ENCODE peak calls at places on chromosomes 6 and 20, in eight cellular contexts. A is hepatocyte, C is AG09319, T is transverse colon, X is H9, W is sigmoid colon, L is WTC11, G is lower lobe of right lung. D is an unnamed sample.

GRCh38 chr6:117483004-117483644 is 650 bp downstream of the DCBLD1 start:
- DNase-seq in L (peak), A (peak), X (peak), C (no peak), T (peak), G (peak), W (peak), D (peak)

GRCh38 chr20:1322511-1323245 is 6.3 kb downstream of the SDCBP2 start:
- DNase-seq in T (peak), W (peak), C (peak), A (peak), X (no peak), G (no peak), L (no peak), D (no peak)

GRCh38 chr6:30793521-30794194 is 49.3 kb upstream of the IER3 start:
- DNase-seq in A (no peak), G (no peak), L (no peak), X (no peak), C (no peak), T (no peak), W (no peak), D (no peak)

GRCh38 chr6:168118935-168119334 is 39.9 kb upstream of the FRMD1 start:
- DNase-seq in G (no peak), A (no peak), T (no peak), C (no peak), X (peak), W (peak), L (no peak), D (no peak)

GRCh38 chr6:160400426-160400825 is 52.2 kb downstream of the SLC22A3 start:
- DNase-seq in G (no peak), A (no peak), W (no peak), T (no peak), X (no peak), C (no peak), L (no peak), D (peak)

GRCh38 chr6:142902636-142903053 is 42.3 kb downstream of the HIVEP2 start:
- DNase-seq in A (peak), X (no peak), W (peak), G (peak), T (peak), C (peak), L (no peak), D (peak)

GRCh38 chr20:50409495-50409894 is 100.7 kb upstream of the PTPN1 start:
- DNase-seq in L (no peak), W (peak), X (no peak), A (peak), C (no peak), T (no peak), G (no peak), D (no peak)

GRCh38 chr6:74368746-74369145 is 672.7 kb downstream of the CD109 start:
- DNase-seq in T (no peak), A (no peak), X (no peak), G (no peak), W (no peak), L (no peak), C (no peak), D (no peak)

GRCh38 chr6:139271056-139271455 is 20.7 kb downstream of the TXLNB start:
- DNase-seq in W (no peak), A (no peak), L (no peak), G (no peak), C (no peak), T (peak), X (no peak), D (no peak)

GRCh38 chr6:30885481-30885998 is 1.2 kb downstream of the DDR1 start:
- DNase-seq in G (no peak), X (peak), T (peak), C (no peak), L (no peak), A (peak), W (no peak), D (no peak)

GRCh38 chr20:23125625-23126191 is 39.6 kb upstream of the CD93 start:
- DNase-seq in G (peak), T (peak), A (peak), X (no peak), W (peak), C (no peak), L (no peak), D (no peak)

GRCh38 chr6:3789018-3789895 is 37.7 kb upstream of the PXDC1 start:
- DNase-seq in L (no peak), G (no peak), C (no peak), W (no peak), A (peak), X (no peak), T (no peak), D (no peak)

GRCh38 chr6:30544666-30545272 is 11.5 kb downstream of the GNL1 start:
- DNase-seq in L (no peak), T (no peak), W (no peak), G (no peak), A (peak), X (no peak), C (no peak), D (peak)

GRCh38 chr6:30882764-30883475 is 1.4 kb upstream of the DDR1 start:
- DNase-seq in W (no peak), L (peak), T (peak), G (peak), A (peak), X (peak), C (no peak), D (peak)

GRCh38 chr6:142827356-142827755 is 117.6 kb downstream of the HIVEP2 start:
- DNase-seq in T (peak), A (no peak), C (no peak), W (no peak), X (no peak), G (peak), L (no peak), D (no peak)

GRCh38 chr6:36660771-36661471 is 17.6 kb upstream of the CDKN1A start:
- DNase-seq in W (peak), X (peak), C (no peak), L (peak), G (peak), A (peak), T (peak), D (no peak)

GRCh38 chr6:16818992-16819626 is 57.8 kb upstream of the ATXN1 start:
- DNase-seq in L (no peak), T (no peak), W (no peak), C (no peak), A (no peak), X (no peak), G (no peak), D (no peak)

GRCh38 chr6:144110210-144110609 is 14.8 kb upstream of the SF3B5 start:
- DNase-seq in T (no peak), G (no peak), C (no peak), W (no peak), L (no peak), X (no peak), A (no peak), D (no peak)

GRCh38 chr6:128474481-128474880 is 45.9 kb downstream of the PTPRK start:
- DNase-seq in L (no peak), C (no peak), A (no peak), G (no peak), X (no peak), W (no peak), T (no peak), D (no peak)

GRCh38 chr6:30450908-30451818 is 38.1 kb upstream of the HLA-E start:
- DNase-seq in L (peak), C (no peak), G (peak), W (peak), X (peak), T (peak), A (peak), D (peak)

GRCh38 chr6:40039042-40039441 is 104.8 kb upstream of the MOCS1 start:
- DNase-seq in C (no peak), L (no peak), G (no peak), X (no peak), A (no peak), W (no peak), T (no peak), D (no peak)

GRCh38 chr20:23399568-23400241 is 21.6 kb downstream of the NAPB start:
- DNase-seq in G (no peak), C (no peak), L (no peak), T (no peak), W (no peak), X (no peak), A (no peak), D (peak)

GRCh38 chr6:165890404-165890735 is 227.3 kb upstream of the PDE10A start:
- DNase-seq in A (no peak), W (no peak), C (no peak), X (no peak), G (no peak), T (no peak), L (no peak), D (no peak)

GRCh38 chr6:53547815-53548496 is 3.1 kb upstream of the GCLC start:
- DNase-seq in T (peak), W (peak), C (peak), L (peak), X (peak), A (peak), G (peak), D (peak)
- TF ChIP-seq CTCF in T (no peak), W (no peak), C (peak), L (no peak), X (no peak), A (no peak), G (peak), D (no peak)

DNA sequence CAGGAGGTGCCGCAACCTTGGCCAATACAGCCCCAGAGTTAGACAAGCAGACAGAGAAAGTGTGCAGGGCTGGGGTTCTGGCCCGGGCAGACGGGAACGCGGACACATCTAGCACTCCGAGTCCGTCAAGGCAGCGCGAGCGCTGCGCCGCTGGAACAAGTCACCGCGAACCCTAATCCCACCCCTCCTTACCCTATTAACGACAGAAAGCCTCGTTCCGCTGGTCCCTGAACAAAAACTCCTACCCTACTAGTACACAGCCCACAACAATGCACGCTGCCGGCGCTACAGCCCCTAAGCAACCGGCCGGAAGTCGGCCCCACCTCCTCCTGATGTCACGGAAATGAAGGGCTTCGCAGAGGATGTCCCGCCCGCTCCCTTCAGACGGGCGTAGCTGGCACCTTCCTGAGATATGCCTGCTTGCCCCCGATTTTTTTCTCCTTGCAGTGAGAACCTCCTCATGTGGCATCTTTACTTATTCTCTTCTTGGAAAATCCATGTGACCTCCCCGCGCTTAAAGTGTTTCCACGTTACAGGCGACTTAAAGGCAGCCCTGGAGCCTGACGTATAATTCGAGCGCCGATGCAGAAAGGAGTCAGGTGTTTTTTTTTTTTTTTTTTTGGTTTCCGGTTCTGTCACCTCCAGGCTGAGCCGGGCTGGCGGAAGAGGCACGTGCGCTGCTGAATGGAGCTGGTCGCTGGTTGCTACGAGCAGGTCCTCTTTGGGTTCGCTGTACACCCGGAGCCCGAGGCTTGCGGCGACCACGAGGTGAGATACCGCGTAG is at the start of the genes C6orf52 and PAK1IP1:
- DNase-seq in X (peak), G (peak), W (peak), T (peak), C (peak), L (peak), A (peak), D (peak)
- TF ChIP-seq CTCF in X (no peak), G (no peak), W (no peak), T (no peak), C (no peak), L (no peak), A (no peak), D (no peak)

DNA sequence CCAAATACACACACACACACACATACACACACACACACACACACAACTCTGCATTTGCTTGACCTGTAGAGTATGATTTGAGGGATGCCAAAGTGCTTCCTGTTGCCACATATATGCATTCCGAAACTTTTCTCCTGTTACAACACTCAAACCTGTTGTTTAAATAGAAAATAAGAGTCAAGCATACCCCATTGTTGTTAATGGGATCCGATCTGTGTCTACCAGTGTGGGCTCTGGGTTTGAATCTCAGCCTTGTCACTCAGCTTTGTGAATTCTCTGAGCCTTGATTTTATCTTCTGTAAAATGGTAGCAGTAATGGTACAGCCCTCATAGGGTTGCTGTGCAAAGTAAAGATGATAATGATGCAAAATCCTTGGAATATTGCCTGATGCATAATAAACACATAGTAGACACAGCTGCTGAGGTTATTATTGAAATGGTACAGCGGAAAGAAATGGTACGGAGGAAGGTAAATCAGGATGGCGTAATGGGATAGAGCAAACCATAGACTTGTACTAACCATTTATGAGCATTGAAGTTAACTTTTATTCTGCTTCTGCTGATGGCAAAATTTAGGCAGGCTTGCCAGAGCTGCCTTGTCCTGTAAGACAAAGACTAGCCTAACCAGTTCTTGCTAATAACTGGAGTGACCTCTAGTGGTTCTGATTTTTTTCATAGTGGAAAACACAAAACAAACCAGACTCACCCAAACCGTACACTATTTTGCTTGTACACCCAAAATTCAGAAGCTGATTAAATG is 113.4 kb upstream of the PHACTR1 start:
- DNase-seq in X (no peak), A (peak), T (peak), G (no peak), W (no peak), C (peak), L (no peak), D (no peak)
- TF ChIP-seq CTCF in X (peak), A (peak), T (peak), G (peak), W (peak), C (peak), L (no peak), D (no peak)

DNA sequence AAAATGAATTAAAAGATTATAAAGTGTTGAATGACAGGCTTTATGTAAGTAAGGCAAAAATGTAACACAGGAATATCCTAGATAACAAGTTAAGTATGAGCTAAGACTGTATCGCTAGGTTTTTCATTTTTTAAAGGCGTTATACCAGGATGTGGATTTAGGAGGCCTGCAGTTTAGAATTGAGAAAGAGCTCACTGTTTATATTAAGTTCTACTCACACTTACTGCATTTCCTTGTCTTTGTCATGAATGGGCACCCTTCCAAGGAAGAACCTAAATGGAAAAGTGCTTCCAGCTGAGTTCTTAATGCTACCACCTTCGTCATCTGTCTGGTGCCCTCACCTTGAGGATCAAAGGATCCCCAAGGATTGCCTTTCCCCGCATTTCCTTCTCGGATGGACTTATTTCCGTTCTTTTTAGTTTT is 148.7 kb downstream of the SOX4 start:
- DNase-seq in C (peak), X (peak), L (no peak), T (no peak), A (peak), W (no peak), G (no peak), D (no peak)
- TF ChIP-seq CTCF in C (no peak), X (no peak), L (no peak), T (no peak), A (no peak), W (no peak), G (no peak), D (no peak)

GRCh38 chr6:101386982-101387381 is 6.5 kb upstream of the GRIK2 start:
- DNase-seq in C (no peak), X (peak), W (no peak), L (no peak), A (no peak), T (no peak), G (no peak), D (no peak)
- TF ChIP-seq CTCF in C (no peak), X (peak), W (no peak), L (no peak), A (peak), T (no peak), G (no peak), D (no peak)

GRCh38 chr20:18904624-18905023 is 91.0 kb downstream of the SCP2D1 start:
- DNase-seq in T (peak), A (peak), G (no peak), X (no peak), L (peak), W (no peak), C (no peak), D (no peak)
- TF ChIP-seq CTCF in T (peak), A (peak), G (no peak), X (peak), L (no peak), W (peak), C (no peak), D (no peak)

GRCh38 chr20:62705626-62706025 is 3.0 kb upstream of the NTSR1 start:
- DNase-seq in T (no peak), X (no peak), L (no peak), G (no peak), C (no peak), A (no peak), W (no peak), D (no peak)

GRCh38 chr20:62703853-62704228 is 4.8 kb upstream of the NTSR1 start:
- DNase-seq in W (no peak), G (no peak), T (no peak), X (no peak), L (no peak), C (no peak), A (no peak), D (no peak)

GRCh38 chr20:62702886-62703852 is 5.5 kb upstream of the NTSR1 start:
- DNase-seq in X (no peak), T (no peak), W (peak), G (no peak), L (no peak), A (peak), C (peak), D (peak)

GRCh38 chr20:62706344-62706743 is 2.3 kb upstream of the NTSR1 start:
- DNase-seq in G (no peak), L (no peak), W (no peak), C (no peak), A (no peak), X (no peak), T (no peak), D (no peak)

GRCh38 chr20:62704341-62704948 is 4.2 kb upstream of the NTSR1 start:
- DNase-seq in G (peak), W (peak), X (no peak), A (peak), L (no peak), C (peak), T (peak), D (no peak)
- TF ChIP-seq CTCF in G (no peak), W (no peak), X (no peak), A (no peak), L (no peak), C (peak), T (no peak), D (no peak)

DNA sequence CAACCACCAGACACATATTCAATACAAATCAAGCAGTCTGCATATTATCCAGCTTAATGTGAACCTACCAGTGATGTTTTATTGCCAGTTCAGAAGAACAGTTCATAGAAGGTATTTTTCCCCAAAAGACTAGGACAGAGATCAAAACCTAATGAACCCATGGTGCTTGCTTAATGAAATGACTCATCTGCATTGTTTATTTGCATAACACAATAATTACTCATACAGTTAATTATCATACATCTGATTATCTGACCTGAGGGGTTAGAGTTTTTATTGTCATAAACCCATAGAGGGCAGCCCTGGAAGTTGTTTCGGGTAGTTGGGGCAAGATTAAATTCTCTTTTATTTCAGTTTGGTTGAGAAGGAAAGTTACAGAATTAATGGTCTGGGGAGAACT is 830.9 kb downstream of the TFAP2A start:
- DNase-seq in W (no peak), C (no peak), T (no peak), A (no peak), G (no peak), X (no peak), L (no peak), D (no peak)
- TF ChIP-seq CTCF in W (no peak), C (no peak), T (no peak), A (no peak), G (no peak), X (no peak), L (no peak), D (no peak)

GRCh38 chr6:43171284-43172126 is 436 bp downstream of the SRF start:
- DNase-seq in C (no peak), W (no peak), T (peak), G (no peak), X (no peak), L (peak), A (peak), D (peak)
- TF ChIP-seq CTCF in C (peak), W (peak), T (peak), G (peak), X (peak), L (peak), A (peak), D (peak)

DNA sequence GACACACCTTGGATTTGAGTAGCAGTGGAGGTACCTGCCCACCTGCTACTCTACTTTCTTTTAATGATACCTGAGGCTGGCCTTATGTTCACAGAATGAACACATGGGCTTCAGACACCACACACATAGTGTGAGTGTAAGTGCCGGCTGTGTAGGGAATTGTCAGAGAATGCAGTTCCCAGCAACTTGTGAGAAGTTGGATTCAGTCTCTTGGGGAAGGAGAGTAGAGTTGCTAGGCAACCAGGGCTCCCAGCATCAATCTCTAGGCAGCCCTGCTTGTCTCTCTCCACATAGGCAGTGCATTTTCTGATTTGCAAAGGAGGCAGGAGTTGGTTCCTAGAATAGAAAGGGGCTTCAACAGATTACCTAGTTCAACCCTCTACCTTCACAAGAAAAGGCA is 74.1 kb downstream of the BFSP1 start:
- DNase-seq in L (no peak), X (no peak), T (no peak), C (no peak), A (no peak), W (no peak), G (no peak), D (no peak)
- TF ChIP-seq CTCF in L (no peak), X (no peak), T (no peak), C (no peak), A (no peak), W (no peak), G (no peak), D (no peak)